ENCODE peak calls at places on chromosomes 3 and 15, in eight cellular contexts. One of them, this sample, is unnamed.

GRCh38 chr3:142894493-142894892 is 5.6 kb upstream of the PCOLCE2 start:
- DNase-seq in AG09309: no peak
- DNase-seq in psoas muscle: no peak
- DNase-seq in pancreas: no peak
- DNase-seq in fibroblast of lung: no peak
- DNase-seq in AG10803: no peak
- DNase-seq in hepatocyte: no peak
- DNase-seq in endodermal cell: no peak
- DNase-seq in this sample: no peak

GRCh38 chr3:106582151-106582550 is 713.3 kb upstream of the CBLB start:
- DNase-seq in AG09309: no peak
- DNase-seq in psoas muscle: no peak
- DNase-seq in pancreas: no peak
- DNase-seq in fibroblast of lung: peak; percentile 46
- DNase-seq in AG10803: no peak
- DNase-seq in hepatocyte: no peak
- DNase-seq in endodermal cell: no peak
- DNase-seq in this sample: no peak

GRCh38 chr3:127211118-127212060 is 18.5 kb downstream of the PRR23E start:
- DNase-seq in AG09309: no peak
- DNase-seq in psoas muscle: no peak
- DNase-seq in pancreas: no peak
- DNase-seq in fibroblast of lung: no peak
- DNase-seq in AG10803: no peak
- DNase-seq in hepatocyte: no peak
- DNase-seq in endodermal cell: no peak
- DNase-seq in this sample: no peak

GRCh38 chr3:184738519-184738890 is 26.6 kb upstream of the MAGEF1 start:
- DNase-seq in AG09309: no peak
- DNase-seq in psoas muscle: no peak
- DNase-seq in pancreas: no peak
- DNase-seq in fibroblast of lung: no peak
- DNase-seq in AG10803: no peak
- DNase-seq in hepatocyte: no peak
- DNase-seq in endodermal cell: no peak
- DNase-seq in this sample: no peak

GRCh38 chr3:24646790-24647189 is 152.1 kb upstream of the THRB start:
- DNase-seq in AG09309: no peak
- DNase-seq in psoas muscle: no peak
- DNase-seq in pancreas: no peak
- DNase-seq in fibroblast of lung: no peak
- DNase-seq in AG10803: no peak
- DNase-seq in hepatocyte: no peak
- DNase-seq in endodermal cell: no peak
- DNase-seq in this sample: no peak

GRCh38 chr3:22236490-22237271 is 485.7 kb upstream of the ZNF385D start:
- DNase-seq in AG09309: no peak
- DNase-seq in psoas muscle: no peak
- DNase-seq in pancreas: no peak
- DNase-seq in fibroblast of lung: no peak
- DNase-seq in AG10803: no peak
- DNase-seq in hepatocyte: no peak
- DNase-seq in endodermal cell: no peak
- DNase-seq in this sample: no peak

GRCh38 chr15:87155771-87156170 is 1076.1 kb downstream of the AGBL1 start:
- DNase-seq in AG09309: no peak
- DNase-seq in psoas muscle: no peak
- DNase-seq in pancreas: no peak
- DNase-seq in fibroblast of lung: peak; percentile 50
- DNase-seq in AG10803: peak; percentile 16
- DNase-seq in hepatocyte: no peak
- DNase-seq in endodermal cell: no peak
- DNase-seq in this sample: no peak

GRCh38 chr15:35874260-35874905 is 328.4 kb upstream of the DPH6 start:
- DNase-seq in AG09309: peak; percentile 62
- DNase-seq in psoas muscle: no peak
- DNase-seq in pancreas: no peak
- DNase-seq in fibroblast of lung: peak; percentile 76
- DNase-seq in AG10803: peak; percentile 73
- DNase-seq in hepatocyte: peak; percentile 23
- DNase-seq in endodermal cell: no peak
- DNase-seq in this sample: peak; percentile 22

GRCh38 chr3:55173504-55173903 is 245.6 kb upstream of the LRTM1 start:
- DNase-seq in AG09309: no peak
- DNase-seq in psoas muscle: no peak
- DNase-seq in pancreas: no peak
- DNase-seq in fibroblast of lung: no peak
- DNase-seq in AG10803: no peak
- DNase-seq in hepatocyte: no peak
- DNase-seq in endodermal cell: no peak
- DNase-seq in this sample: no peak

GRCh38 chr3:144063306-144063705 is 91.7 kb downstream of the DIPK2A start:
- DNase-seq in AG09309: no peak
- DNase-seq in psoas muscle: no peak
- DNase-seq in pancreas: no peak
- DNase-seq in fibroblast of lung: no peak
- DNase-seq in AG10803: no peak
- DNase-seq in hepatocyte: no peak
- DNase-seq in endodermal cell: no peak
- DNase-seq in this sample: no peak

GRCh38 chr3:157746391-157746790 is 243.2 kb upstream of the VEPH1 start:
- DNase-seq in AG09309: peak; percentile 20
- DNase-seq in psoas muscle: no peak
- DNase-seq in pancreas: no peak
- DNase-seq in fibroblast of lung: no peak
- DNase-seq in AG10803: peak; percentile 88
- DNase-seq in hepatocyte: no peak
- DNase-seq in endodermal cell: no peak
- DNase-seq in this sample: no peak
- TF ChIP-seq CTCF in AG09309: no peak
- TF ChIP-seq CTCF in psoas muscle: no peak
- TF ChIP-seq CTCF in pancreas: no peak
- TF ChIP-seq CTCF in fibroblast of lung: no peak
- TF ChIP-seq CTCF in AG10803: no peak
- TF ChIP-seq CTCF in hepatocyte: no peak
- TF ChIP-seq CTCF in endodermal cell: no peak
- TF ChIP-seq CTCF in this sample: no peak

DNA sequence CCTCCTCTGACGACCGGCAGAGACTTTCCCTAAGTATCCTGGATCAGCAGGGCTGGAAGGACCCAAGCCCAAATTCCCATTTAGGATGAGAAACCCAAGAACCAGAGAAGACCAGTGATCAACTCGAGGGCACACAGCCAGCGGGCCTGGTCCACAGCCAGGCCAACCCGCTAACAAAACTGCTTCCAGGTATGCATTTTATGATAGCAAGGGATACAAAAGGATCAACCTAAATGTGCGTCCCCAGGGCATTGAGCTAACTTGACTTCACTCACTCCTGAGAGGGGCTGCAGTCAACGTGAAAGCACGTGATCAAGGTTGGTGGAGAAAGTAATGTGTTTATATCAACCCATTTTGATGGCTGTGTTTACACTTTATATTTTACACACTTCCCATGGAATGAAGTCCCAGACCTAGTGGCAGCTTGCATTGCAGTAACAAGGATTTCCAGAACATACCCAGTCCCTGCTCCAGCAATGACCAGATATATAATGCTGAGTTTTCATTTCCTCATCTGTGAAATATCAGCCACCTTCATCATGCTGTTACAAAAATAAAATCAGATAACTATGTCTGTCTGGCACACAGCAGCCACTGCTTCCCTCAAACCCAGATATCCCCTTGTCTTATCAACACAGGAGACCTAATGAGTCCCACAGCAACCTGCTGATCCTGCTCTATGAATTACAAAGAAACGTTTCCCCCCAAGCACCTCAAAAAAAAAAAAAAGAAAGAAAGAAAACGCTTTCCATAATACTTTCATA is 2.1 kb downstream of the KLHL6 start:
- DNase-seq in AG09309: no peak
- DNase-seq in psoas muscle: no peak
- DNase-seq in pancreas: no peak
- DNase-seq in fibroblast of lung: no peak
- DNase-seq in AG10803: no peak
- DNase-seq in hepatocyte: no peak
- DNase-seq in endodermal cell: no peak
- DNase-seq in this sample: no peak
- H3K4me3 ChIP-seq in AG09309: no peak overlapping the region
- H3K4me3 ChIP-seq in psoas muscle: peak overlapping the region; percentile 47
- H3K4me3 ChIP-seq in pancreas: no peak overlapping the region
- H3K4me3 ChIP-seq in fibroblast of lung: no peak overlapping the region
- H3K4me3 ChIP-seq in AG10803: no peak overlapping the region
- H3K4me3 ChIP-seq in hepatocyte: no peak overlapping the region
- H3K4me3 ChIP-seq in endodermal cell: no peak overlapping the region
- H3K4me3 ChIP-seq in this sample: no peak overlapping the region

GRCh38 chr3:71067977-71068376 is 515.6 kb downstream of the FOXP1 start:
- DNase-seq in AG09309: no peak
- DNase-seq in psoas muscle: no peak
- DNase-seq in pancreas: no peak
- DNase-seq in fibroblast of lung: no peak
- DNase-seq in AG10803: no peak
- DNase-seq in hepatocyte: no peak
- DNase-seq in endodermal cell: no peak
- DNase-seq in this sample: no peak

GRCh38 chr3:71070497-71071465 is 512.7 kb downstream of the FOXP1 start:
- DNase-seq in AG09309: no peak
- DNase-seq in psoas muscle: no peak
- DNase-seq in pancreas: no peak
- DNase-seq in fibroblast of lung: no peak
- DNase-seq in AG10803: no peak
- DNase-seq in hepatocyte: peak; percentile 33
- DNase-seq in endodermal cell: no peak
- DNase-seq in this sample: no peak

GRCh38 chr3:71066849-71067261 is 516.7 kb downstream of the FOXP1 start:
- DNase-seq in AG09309: no peak
- DNase-seq in psoas muscle: no peak
- DNase-seq in pancreas: no peak
- DNase-seq in fibroblast of lung: peak; percentile 71
- DNase-seq in AG10803: peak; percentile 59
- DNase-seq in hepatocyte: no peak
- DNase-seq in endodermal cell: no peak
- DNase-seq in this sample: no peak

GRCh38 chr3:71072288-71072687 is 511.2 kb downstream of the FOXP1 start:
- DNase-seq in AG09309: no peak
- DNase-seq in psoas muscle: no peak
- DNase-seq in pancreas: no peak
- DNase-seq in fibroblast of lung: no peak
- DNase-seq in AG10803: no peak
- DNase-seq in hepatocyte: no peak
- DNase-seq in endodermal cell: no peak
- DNase-seq in this sample: no peak

DNA sequence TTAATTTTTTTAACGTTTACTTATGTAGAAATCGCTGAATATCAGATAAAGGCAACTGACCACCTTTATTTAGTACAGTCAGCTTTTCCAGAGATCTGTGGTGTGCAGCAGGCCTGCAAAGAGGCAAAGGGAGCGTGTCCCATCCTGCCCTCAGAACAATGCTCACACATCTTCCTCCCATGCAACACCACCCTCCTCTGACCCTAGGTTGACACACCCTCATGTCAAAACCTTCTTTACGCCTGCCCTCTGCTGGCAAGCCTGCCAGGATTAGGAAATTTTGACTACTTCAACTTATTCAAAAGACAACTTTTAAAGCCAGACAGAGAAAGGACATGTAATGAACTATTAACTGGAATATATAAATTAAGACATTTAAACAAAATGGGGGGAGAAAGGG is 513.7 kb downstream of the FOXP1 start:
- DNase-seq in AG09309: no peak
- DNase-seq in psoas muscle: peak; percentile 46
- DNase-seq in pancreas: no peak
- DNase-seq in fibroblast of lung: no peak
- DNase-seq in AG10803: peak; percentile 45
- DNase-seq in hepatocyte: peak; percentile 42
- DNase-seq in endodermal cell: peak; percentile 83
- DNase-seq in this sample: no peak
- TF ChIP-seq CTCF in AG09309: peak; percentile 43
- TF ChIP-seq CTCF in psoas muscle: peak; percentile 33
- TF ChIP-seq CTCF in pancreas: peak; percentile 10
- TF ChIP-seq CTCF in fibroblast of lung: peak; percentile 61
- TF ChIP-seq CTCF in AG10803: peak; percentile 44
- TF ChIP-seq CTCF in hepatocyte: peak; percentile 46
- TF ChIP-seq CTCF in endodermal cell: peak; percentile 82
- TF ChIP-seq CTCF in this sample: peak; percentile 22

DNA sequence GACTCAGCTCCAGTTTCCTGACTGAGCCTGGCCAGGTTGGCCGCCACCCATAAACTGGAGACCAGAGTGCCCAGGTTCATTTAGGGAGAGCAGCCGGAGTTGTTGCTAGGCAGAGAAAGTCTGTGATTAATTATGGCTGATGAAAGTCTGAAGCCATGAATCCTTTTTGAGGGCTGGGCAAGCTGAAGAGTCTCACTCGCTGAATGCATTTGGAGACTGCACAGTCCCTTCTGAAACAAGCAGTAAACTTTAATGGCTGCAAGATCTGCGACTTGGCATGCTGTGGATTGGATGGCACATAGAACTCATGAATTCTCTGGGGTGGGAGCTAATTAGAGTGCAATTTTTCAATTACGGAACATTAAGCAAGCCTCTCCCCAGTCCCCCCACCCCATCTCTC is 282.1 kb downstream of the RPLP1 start:
- DNase-seq in AG09309: no peak
- DNase-seq in psoas muscle: no peak
- DNase-seq in pancreas: no peak
- DNase-seq in fibroblast of lung: no peak
- DNase-seq in AG10803: peak; percentile 72
- DNase-seq in hepatocyte: no peak
- DNase-seq in endodermal cell: no peak
- DNase-seq in this sample: no peak
- H3K4me3 ChIP-seq in AG09309: no peak overlapping the region
- H3K4me3 ChIP-seq in psoas muscle: no peak overlapping the region
- H3K4me3 ChIP-seq in pancreas: no peak overlapping the region
- H3K4me3 ChIP-seq in fibroblast of lung: no peak overlapping the region
- H3K4me3 ChIP-seq in AG10803: peak overlapping the region; percentile 2
- H3K4me3 ChIP-seq in hepatocyte: no peak overlapping the region
- H3K4me3 ChIP-seq in endodermal cell: no peak overlapping the region
- H3K4me3 ChIP-seq in this sample: no peak overlapping the region

DNA sequence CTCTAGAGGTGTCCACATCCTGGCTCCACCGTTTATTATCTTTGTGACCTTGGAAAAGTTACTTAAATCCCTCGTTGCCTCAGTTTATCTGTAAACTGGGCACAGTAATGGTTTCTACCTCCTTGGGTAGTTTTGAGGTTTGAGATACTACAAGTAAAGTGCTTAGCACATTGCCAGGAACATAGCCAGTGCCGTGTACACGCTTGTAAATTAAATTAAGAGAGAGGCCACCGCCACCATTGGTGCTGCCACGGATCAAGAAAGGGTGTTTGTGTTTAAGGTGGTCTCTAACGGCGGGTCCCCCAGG is 5.8 kb upstream of the WNT7A start:
- DNase-seq in AG09309: no peak
- DNase-seq in psoas muscle: no peak
- DNase-seq in pancreas: no peak
- DNase-seq in fibroblast of lung: no peak
- DNase-seq in AG10803: no peak
- DNase-seq in hepatocyte: no peak
- DNase-seq in endodermal cell: no peak
- DNase-seq in this sample: no peak
- TF ChIP-seq CTCF in AG09309: no peak
- TF ChIP-seq CTCF in psoas muscle: no peak
- TF ChIP-seq CTCF in pancreas: no peak
- TF ChIP-seq CTCF in fibroblast of lung: no peak
- TF ChIP-seq CTCF in AG10803: no peak
- TF ChIP-seq CTCF in hepatocyte: no peak
- TF ChIP-seq CTCF in endodermal cell: peak; percentile 9
- TF ChIP-seq CTCF in this sample: no peak

GRCh38 chr15:98599911-98600685 is 48.2 kb upstream of the IGF1R start:
- DNase-seq in AG09309: peak; percentile 4
- DNase-seq in psoas muscle: no peak
- DNase-seq in pancreas: peak; percentile 58
- DNase-seq in fibroblast of lung: peak; percentile 70
- DNase-seq in AG10803: peak; percentile 57
- DNase-seq in hepatocyte: peak; percentile 45
- DNase-seq in endodermal cell: peak; percentile 74
- DNase-seq in this sample: no peak
- H3K4me3 ChIP-seq in AG09309: peak overlapping the region; percentile 53
- H3K4me3 ChIP-seq in psoas muscle: peak overlapping the region; percentile 48
- H3K4me3 ChIP-seq in pancreas: peak overlapping the region; percentile 15
- H3K4me3 ChIP-seq in fibroblast of lung: peak overlapping the region; percentile 64
- H3K4me3 ChIP-seq in AG10803: peak overlapping the region; percentile 72
- H3K4me3 ChIP-seq in hepatocyte: no peak overlapping the region
- H3K4me3 ChIP-seq in endodermal cell: no peak overlapping the region
- H3K4me3 ChIP-seq in this sample: peak overlapping the region; percentile 32

This sample was measured in astrocyte of the cerebellum.